ENCODE peak calls at places on chromosome 16, in nine cellular contexts. One of them, this sample, is unnamed.

GRCh38 chr16:46822270-46822669 is 8.7 kb downstream of the C16orf87 start:
- DNase-seq in NCI-H446: no peak
- DNase-seq in aorta: no peak
- DNase-seq in A549: no peak
- DNase-seq in AG09319: no peak
- DNase-seq in fibroblast of gingiva: no peak
- DNase-seq in tibial artery: no peak
- DNase-seq in sciatic nerve: no peak
- DNase-seq in hepatic stellate cell: peak; percentile 54
- DNase-seq in this sample: no peak

GRCh38 chr16:53673189-53673588 is 30.5 kb downstream of the RPGRIP1L start:
- DNase-seq in tibial artery: no peak
- DNase-seq in NCI-H446: no peak
- DNase-seq in sciatic nerve: no peak
- DNase-seq in fibroblast of gingiva: peak; percentile 1
- DNase-seq in A549: no peak
- DNase-seq in aorta: no peak
- DNase-seq in hepatic stellate cell: no peak
- DNase-seq in AG09319: no peak
- DNase-seq in this sample: no peak

GRCh38 chr16:85306071-85306792 is 194.0 kb upstream of the CIBAR2 start:
- DNase-seq in aorta: peak; percentile 96
- DNase-seq in A549: peak; percentile 48
- DNase-seq in fibroblast of gingiva: peak; percentile 77
- DNase-seq in tibial artery: peak; percentile 98
- DNase-seq in NCI-H446: no peak
- DNase-seq in hepatic stellate cell: no peak
- DNase-seq in AG09319: peak; percentile 64
- DNase-seq in sciatic nerve: peak; percentile 94
- DNase-seq in this sample: no peak

GRCh38 chr16:68382296-68382718 is 66.0 kb downstream of the SMPD3 start:
- DNase-seq in NCI-H446: no peak
- DNase-seq in aorta: no peak
- DNase-seq in hepatic stellate cell: no peak
- DNase-seq in fibroblast of gingiva: no peak
- DNase-seq in tibial artery: no peak
- DNase-seq in A549: peak; percentile 27
- DNase-seq in sciatic nerve: no peak
- DNase-seq in AG09319: no peak
- DNase-seq in this sample: no peak

GRCh38 chr16:53249331-53249730 is 184.9 kb upstream of the RBL2 start:
- DNase-seq in hepatic stellate cell: no peak
- DNase-seq in AG09319: no peak
- DNase-seq in sciatic nerve: no peak
- DNase-seq in aorta: no peak
- DNase-seq in NCI-H446: no peak
- DNase-seq in fibroblast of gingiva: no peak
- DNase-seq in A549: no peak
- DNase-seq in tibial artery: no peak
- DNase-seq in this sample: no peak

GRCh38 chr16:27867122-27868110 is 196.1 kb downstream of the GSG1L start:
- DNase-seq in AG09319: peak; percentile 23
- DNase-seq in hepatic stellate cell: peak; percentile 81
- DNase-seq in sciatic nerve: peak; percentile 63
- DNase-seq in aorta: no peak
- DNase-seq in A549: peak; percentile 88
- DNase-seq in fibroblast of gingiva: no peak
- DNase-seq in tibial artery: peak; percentile 23
- DNase-seq in NCI-H446: peak; percentile 53
- DNase-seq in this sample: no peak

GRCh38 chr16:3490911-3491629 is 4.2 kb downstream of the C16orf90 start:
- DNase-seq in A549: no peak
- DNase-seq in hepatic stellate cell: no peak
- DNase-seq in aorta: peak; percentile 69
- DNase-seq in NCI-H446: no peak
- DNase-seq in AG09319: no peak
- DNase-seq in tibial artery: no peak
- DNase-seq in fibroblast of gingiva: no peak
- DNase-seq in sciatic nerve: no peak
- DNase-seq in this sample: no peak

GRCh38 chr16:78957328-78958100 is 643.0 kb downstream of the MAF start:
- DNase-seq in NCI-H446: no peak
- DNase-seq in aorta: no peak
- DNase-seq in tibial artery: no peak
- DNase-seq in fibroblast of gingiva: no peak
- DNase-seq in hepatic stellate cell: no peak
- DNase-seq in sciatic nerve: no peak
- DNase-seq in AG09319: no peak
- DNase-seq in A549: no peak
- DNase-seq in this sample: no peak

GRCh38 chr16:71937868-71938510 is 42.7 kb downstream of the IST1 start:
- DNase-seq in sciatic nerve: no peak
- DNase-seq in tibial artery: no peak
- DNase-seq in AG09319: no peak
- DNase-seq in NCI-H446: no peak
- DNase-seq in fibroblast of gingiva: no peak
- DNase-seq in hepatic stellate cell: no peak
- DNase-seq in A549: no peak
- DNase-seq in aorta: no peak
- DNase-seq in this sample: no peak

GRCh38 chr16:27286446-27286845 is 17.9 kb upstream of the NSMCE1 start:
- DNase-seq in A549: peak; percentile 73
- DNase-seq in fibroblast of gingiva: peak; percentile 86
- DNase-seq in NCI-H446: no peak
- DNase-seq in tibial artery: peak; percentile 53
- DNase-seq in aorta: no peak
- DNase-seq in sciatic nerve: no peak
- DNase-seq in hepatic stellate cell: peak; percentile 89
- DNase-seq in AG09319: peak; percentile 74
- DNase-seq in this sample: no peak

GRCh38 chr16:85173981-85174751 is 61.9 kb upstream of the CIBAR2 start:
- DNase-seq in aorta: peak; percentile 91
- DNase-seq in tibial artery: no peak
- DNase-seq in fibroblast of gingiva: peak; percentile 68
- DNase-seq in hepatic stellate cell: peak; percentile 95
- DNase-seq in NCI-H446: peak; percentile 74
- DNase-seq in A549: peak; percentile 57
- DNase-seq in sciatic nerve: no peak
- DNase-seq in AG09319: no peak
- DNase-seq in this sample: peak; percentile 50

GRCh38 chr16:31712064-31712540 is 161.5 kb upstream of the ZNF267 start:
- DNase-seq in AG09319: no peak
- DNase-seq in tibial artery: no peak
- DNase-seq in hepatic stellate cell: no peak
- DNase-seq in sciatic nerve: no peak
- DNase-seq in aorta: no peak
- DNase-seq in fibroblast of gingiva: no peak
- DNase-seq in A549: no peak
- DNase-seq in NCI-H446: no peak
- DNase-seq in this sample: no peak

GRCh38 chr16:79988089-79988488 is 387.6 kb upstream of the MAF start:
- DNase-seq in tibial artery: no peak
- DNase-seq in fibroblast of gingiva: no peak
- DNase-seq in aorta: no peak
- DNase-seq in NCI-H446: no peak
- DNase-seq in A549: no peak
- DNase-seq in AG09319: no peak
- DNase-seq in sciatic nerve: no peak
- DNase-seq in hepatic stellate cell: no peak
- DNase-seq in this sample: no peak

This sample was measured in NCI-H1694.